ENCODE peak calls at places on chromosomes 11 and 22, in ten cellular contexts. U, Z, J, W, Y, F, M, H, I and C are unnamed samples.

GRCh38 chr11:133669371-133670046 is 137.2 kb upstream of the OPCML start:
- DNase-seq in U (no peak), Z (no peak), J (no peak), W (no peak), Y (no peak), F (no peak), M (no peak), H (no peak), I (no peak), C (no peak)

GRCh38 chr22:32380991-32381390 is 23.3 kb downstream of the RFPL3 start:
- DNase-seq in U (no peak), Z (peak; percentile 35), J (no peak), W (no peak), Y (peak; percentile 71), F (no peak), M (no peak), H (no peak), I (no peak), C (no peak)

GRCh38 chr11:28114731-28115130 is 6.5 kb downstream of the METTL15 start:
- DNase-seq in U (no peak), Z (no peak), J (no peak), W (no peak), Y (no peak), F (no peak), M (no peak), H (no peak), I (no peak), C (no peak)

GRCh38 chr11:130160460-130161090 is 993 bp downstream of the ST14 start:
- DNase-seq in U (no peak), Z (peak; percentile 24), J (no peak), W (no peak), Y (no peak), F (no peak), M (no peak), H (no peak), I (no peak), C (no peak)

GRCh38 chr11:33536178-33536577 is 164.4 kb downstream of the C11orf91 start:
- DNase-seq in U (no peak), Z (no peak), J (no peak), W (no peak), Y (no peak), F (no peak), M (no peak), H (no peak), I (no peak), C (no peak)

GRCh38 chr11:6612816-6613136 is 760 bp upstream of the TAF10 start:
- DNase-seq in U (peak; percentile 39), Z (peak; percentile 76), J (no peak), W (no peak), Y (no peak), F (no peak), M (no peak), H (no peak), I (no peak), C (no peak)

GRCh38 chr22:47342446-47342845 is 580.0 kb downstream of the TBC1D22A start:
- DNase-seq in U (no peak), Z (no peak), J (no peak), W (no peak), Y (no peak), F (no peak), M (no peak), H (no peak), I (no peak), C (no peak)

GRCh38 chr22:34608716-34609115 is 457.2 kb upstream of the ISX start:
- DNase-seq in U (no peak), Z (no peak), J (no peak), W (no peak), Y (peak; percentile 92), F (no peak), M (no peak), H (no peak), I (no peak), C (no peak)